ENCODE peak calls at places on chromosome 1, in nine cellular contexts. O is fibroblast of the aortic adventitia, C is non-pigmented ciliary epithelial cell, D is GDM1, Y is NCI-H345, R is cardiac muscle cell, Q is tibial nerve, A is ELR, G is left colon. I is an unnamed sample.

GRCh38 chr1:231512147-231512698 is 16.2 kb upstream of the TSNAX start:
- DNase-seq in Q (no peak), G (no peak), D (no peak), R (no peak), C (peak; percentile 63), Y (no peak), A (peak; percentile 87), O (peak; percentile 91), I (no peak)

GRCh38 chr1:64745181-64745985 is 508 bp downstream of the RAVER2 start:
- DNase-seq in A (peak; percentile 48), Q (no peak), C (no peak), D (peak; percentile 35), G (peak; percentile 42), R (peak; percentile 52), Y (peak; percentile 55), O (peak; percentile 55), I (no peak)

GRCh38 chr1:57597036-57597435 is 173.2 kb upstream of the DAB1 start:
- DNase-seq in Y (no peak), G (no peak), O (no peak), R (no peak), D (no peak), C (no peak), A (no peak), Q (no peak), I (no peak)

GRCh38 chr1:121522061-121522759 is 337.4 kb downstream of the SRGAP2C start:
- DNase-seq in C (no peak), R (no peak), A (no peak), Q (no peak), O (no peak), Y (peak; percentile 25), D (no peak), G (no peak), I (no peak)

GRCh38 chr1:23101101-23101827 is 67.4 kb downstream of the LUZP1 start:
- DNase-seq in R (no peak), D (no peak), O (peak; percentile 49), G (no peak), Q (no peak), C (no peak), Y (no peak), A (peak; percentile 53), I (no peak)

GRCh38 chr1:37553598-37553926 is 531 bp downstream of the SNIP1 start:
- DNase-seq in D (no peak), R (no peak), O (no peak), Y (no peak), Q (no peak), G (no peak), A (peak; percentile 39), C (no peak), I (no peak)

GRCh38 chr1:167052389-167052788 is 37.8 kb downstream of the GPA33 start:
- DNase-seq in O (no peak), C (no peak), R (peak; percentile 35), Y (peak; percentile 10), Q (no peak), A (peak; percentile 37), D (no peak), G (no peak), I (peak; percentile 37)

GRCh38 chr1:93061895-93062792 is 16.9 kb upstream of the MTF2 start:
- DNase-seq in G (peak; percentile 36), R (peak; percentile 47), C (no peak), A (peak; percentile 63), Y (peak; percentile 48), O (peak; percentile 45), D (peak; percentile 11), Q (no peak), I (peak; percentile 23)

GRCh38 chr1:100950311-100950710 is 54.4 kb downstream of the SLC30A7 start:
- DNase-seq in A (no peak), R (no peak), D (no peak), C (no peak), O (peak; percentile 5), Y (no peak), G (no peak), Q (no peak), I (no peak)

GRCh38 chr1:42940851-42941639 is 17.6 kb downstream of the SLC2A1 start:
- DNase-seq in Q (no peak), A (peak; percentile 99), O (peak; percentile 98), Y (no peak), G (peak; percentile 19), R (no peak), C (peak; percentile 97), D (no peak), I (no peak)

GRCh38 chr1:217660353-217661062 is 29.4 kb downstream of the SPATA17 start:
- DNase-seq in Q (no peak), C (peak; percentile 54), D (no peak), Y (peak; percentile 1), R (peak; percentile 14), G (no peak), A (peak; percentile 97), O (peak; percentile 69), I (no peak)

GRCh38 chr1:32886012-32886827 is at the start of gene HPCA:
- DNase-seq in O (peak; percentile 51), C (no peak), G (peak; percentile 83), R (peak; percentile 95), D (peak; percentile 26), A (peak; percentile 62), Q (no peak), Y (no peak), I (no peak)

GRCh38 chr1:240683576-240683975 is 71.6 kb upstream of the GREM2 start:
- DNase-seq in C (no peak), O (peak; percentile 83), Y (no peak), Q (no peak), R (no peak), A (no peak), D (no peak), G (no peak), I (no peak)

GRCh38 chr1:239951518-239952130 is 140.1 kb upstream of the FMN2 start:
- DNase-seq in G (peak; percentile 85), D (peak; percentile 13), C (peak; percentile 42), O (peak; percentile 83), Y (peak; percentile 72), A (peak; percentile 83), R (peak; percentile 91), Q (peak; percentile 53), I (peak; percentile 63)

GRCh38 chr1:48697066-48697707 is 79.5 kb downstream of the BEND5 start:
- DNase-seq in R (peak; percentile 64), G (peak; percentile 65), A (peak; percentile 19), O (peak; percentile 42), D (peak; percentile 9), Y (peak; percentile 52), Q (peak; percentile 60), C (no peak), I (peak; percentile 25)

I was measured in SHP77.